ENCODE peak calls at places on chromosomes 16 and 17, in five cellular contexts. H is upper lobe of left lung, V is gastrocnemius medialis, Q is heart left ventricle, F is K562. X is an unnamed sample.

GRCh38 chr16:30428055-30428454 is 1.8 kb downstream of the DCTPP1 start:
- DNase-seq in H (no peak), Q (no peak), F (no peak), V (no peak), X (no peak)

GRCh38 chr17:560379-560935 is 154.2 kb downstream of the VPS53 start:
- DNase-seq in V (no peak), H (no peak), Q (peak), F (no peak), X (no peak)

GRCh38 chr17:39573447-39574298 is 34.0 kb downstream of the NEUROD2 start:
- DNase-seq in Q (peak), F (peak), V (peak), H (peak), X (peak)

GRCh38 chr17:59105852-59106462 is 723 bp downstream of the TRIM37 start:
- DNase-seq in V (peak), F (no peak), H (peak), Q (peak), X (peak)

GRCh38 chr16:56589141-56590039 is at the start of gene MT3:
- DNase-seq in V (no peak), H (no peak), Q (no peak), F (no peak), X (peak)

GRCh38 chr17:61644800-61645774 is 54.1 kb upstream of the NACA2 start:
- DNase-seq in V (no peak), Q (no peak), H (no peak), F (no peak), X (no peak)

GRCh38 chr17:37067555-37068111 is 118.9 kb downstream of the AATF start:
- DNase-seq in V (peak), H (peak), F (no peak), Q (no peak), X (peak)

GRCh38 chr16:12901204-12901596 is 198 bp upstream of the SHISA9 start:
- DNase-seq in F (no peak), H (no peak), V (no peak), Q (no peak), X (no peak)

GRCh38 chr17:6437466-6437865 is 2.5 kb upstream of the AIPL1 start:
- DNase-seq in Q (no peak), V (no peak), H (no peak), F (no peak), X (no peak)

GRCh38 chr17:40178021-40178601 is 841 bp downstream of the RAPGEFL1 start:
- DNase-seq in V (no peak), F (peak), Q (no peak), H (no peak), X (no peak)

GRCh38 chr17:18187816-18188761 is 4.5 kb downstream of the ALKBH5 start:
- DNase-seq in V (no peak), F (no peak), H (no peak), Q (peak), X (no peak)

GRCh38 chr16:24668481-24669001 is 60.9 kb upstream of the TNRC6A start:
- DNase-seq in V (no peak), H (no peak), Q (no peak), F (no peak), X (no peak)

GRCh38 chr16:70418274-70418992 is 20.5 kb downstream of the ST3GAL2 start:
- DNase-seq in H (no peak), F (no peak), Q (no peak), V (no peak), X (no peak)

GRCh38 chr17:73548620-73549311 is 95.5 kb downstream of the SDK2 start:
- DNase-seq in H (no peak), V (no peak), F (no peak), Q (no peak), X (no peak)

GRCh38 chr17:76251478-76252039 is 11.3 kb upstream of the RNF157 start:
- DNase-seq in V (peak), H (no peak), F (no peak), Q (no peak), X (no peak)

GRCh38 chr17:74008196-74008595 is 195.3 kb upstream of the RPL38 start:
- DNase-seq in V (no peak), Q (no peak), H (peak), F (no peak), X (no peak)

GRCh38 chr16:81313731-81314602 is 795 bp upstream of the GAN start:
- DNase-seq in H (no peak), F (no peak), Q (no peak), V (no peak), X (no peak)

GRCh38 chr17:64073771-64074703 is 53.6 kb upstream of the ICAM2 start:
- DNase-seq in V (no peak), F (no peak), Q (no peak), H (peak), X (no peak)

GRCh38 chr17:52297230-52298010 is 138.9 kb upstream of the CA10 start:
- DNase-seq in V (no peak), F (no peak), Q (no peak), H (no peak), X (no peak)

GRCh38 chr16:46751381-46751780 is 3.2 kb upstream of the MYLK3 start:
- DNase-seq in H (no peak), Q (no peak), F (no peak), V (no peak), X (no peak)

GRCh38 chr17:8922451-8922850 is 43.1 kb downstream of the PIK3R5 start:
- DNase-seq in Q (no peak), H (no peak), F (no peak), V (no peak), X (no peak)

GRCh38 chr17:59753522-59754467 is 46.3 kb downstream of the VMP1 start:
- DNase-seq in H (no peak), V (no peak), F (peak), Q (no peak), X (no peak)

GRCh38 chr17:4506180-4506814 is 7.6 kb downstream of the SPNS2 start:
- DNase-seq in F (peak), H (no peak), Q (no peak), V (no peak), X (no peak)

GRCh38 chr17:76370261-76370993 is 14.0 kb upstream of the SPHK1 start:
- DNase-seq in V (peak), F (peak), H (no peak), Q (peak), X (peak)

GRCh38 chr16:58236831-58237230 is 38.9 kb upstream of the CSNK2A2 start:
- DNase-seq in V (no peak), Q (no peak), F (no peak), H (no peak), X (no peak)

GRCh38 chr16:15611610-15612009 is 31.3 kb downstream of the MARF1 start:
- DNase-seq in V (no peak), H (no peak), F (no peak), Q (no peak), X (no peak)

GRCh38 chr16:89476811-89477261 is 13.5 kb downstream of the ANKRD11 start:
- DNase-seq in H (no peak), F (no peak), Q (no peak), V (no peak), X (no peak)

GRCh38 chr16:24769806-24770205 is 40.4 kb downstream of the TNRC6A start:
- DNase-seq in V (no peak), Q (no peak), F (no peak), H (no peak), X (no peak)

GRCh38 chr17:79331492-79331891 is 256.9 kb downstream of the ENGASE start:
- DNase-seq in Q (no peak), V (no peak), H (no peak), F (no peak), X (no peak)

GRCh38 chr16:1769402-1770300 is 1.7 kb downstream of the NME3 start:
- DNase-seq in V (no peak), H (no peak), F (no peak), Q (no peak), X (no peak)
- TF ChIP-seq POLR2A in V (no peak), H (no peak), F (peak), Q (no peak), X (no peak)

GRCh38 chr17:29240477-29240876 is 6.2 kb upstream of the CRYBA1 start:
- DNase-seq in V (no peak), H (no peak), F (no peak), Q (no peak), X (no peak)
- H3K4me3 ChIP-seq in V (no peak), H (no peak), F (no peak), Q (no peak), X (no peak)

DNA sequence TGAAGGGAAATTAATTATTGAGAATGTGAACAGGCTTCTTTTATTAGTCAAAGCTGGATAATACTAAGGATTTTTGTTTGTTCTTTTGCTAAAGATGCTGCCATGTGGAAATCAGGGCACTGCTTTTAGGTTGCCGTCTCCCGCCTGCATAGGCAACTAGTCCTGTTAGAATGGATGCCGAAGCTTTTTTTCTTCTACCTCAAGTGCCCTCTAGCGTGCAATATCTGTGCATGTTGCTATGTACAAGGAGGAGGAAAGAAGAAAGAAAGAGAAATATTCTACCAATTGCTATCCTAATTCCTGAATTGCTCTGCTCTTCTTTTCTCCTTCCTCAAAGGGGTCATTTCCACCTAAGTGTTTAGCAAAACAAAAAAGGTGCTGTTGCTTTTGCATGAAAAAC is 5.2 kb upstream of the CDH8 start:
- DNase-seq in H (no peak), F (no peak), V (no peak), Q (no peak), X (no peak)
- TF ChIP-seq CTCF in H (no peak), F (no peak), V (no peak), Q (peak), X (no peak)

GRCh38 chr17:2406271-2406902 is 5.5 kb upstream of the MNT start:
- DNase-seq in F (no peak), V (no peak), Q (no peak), H (no peak), X (peak)
- TF ChIP-seq POLR2A in F (no peak), V (no peak), Q (no peak), H (no peak), X (no peak)

DNA sequence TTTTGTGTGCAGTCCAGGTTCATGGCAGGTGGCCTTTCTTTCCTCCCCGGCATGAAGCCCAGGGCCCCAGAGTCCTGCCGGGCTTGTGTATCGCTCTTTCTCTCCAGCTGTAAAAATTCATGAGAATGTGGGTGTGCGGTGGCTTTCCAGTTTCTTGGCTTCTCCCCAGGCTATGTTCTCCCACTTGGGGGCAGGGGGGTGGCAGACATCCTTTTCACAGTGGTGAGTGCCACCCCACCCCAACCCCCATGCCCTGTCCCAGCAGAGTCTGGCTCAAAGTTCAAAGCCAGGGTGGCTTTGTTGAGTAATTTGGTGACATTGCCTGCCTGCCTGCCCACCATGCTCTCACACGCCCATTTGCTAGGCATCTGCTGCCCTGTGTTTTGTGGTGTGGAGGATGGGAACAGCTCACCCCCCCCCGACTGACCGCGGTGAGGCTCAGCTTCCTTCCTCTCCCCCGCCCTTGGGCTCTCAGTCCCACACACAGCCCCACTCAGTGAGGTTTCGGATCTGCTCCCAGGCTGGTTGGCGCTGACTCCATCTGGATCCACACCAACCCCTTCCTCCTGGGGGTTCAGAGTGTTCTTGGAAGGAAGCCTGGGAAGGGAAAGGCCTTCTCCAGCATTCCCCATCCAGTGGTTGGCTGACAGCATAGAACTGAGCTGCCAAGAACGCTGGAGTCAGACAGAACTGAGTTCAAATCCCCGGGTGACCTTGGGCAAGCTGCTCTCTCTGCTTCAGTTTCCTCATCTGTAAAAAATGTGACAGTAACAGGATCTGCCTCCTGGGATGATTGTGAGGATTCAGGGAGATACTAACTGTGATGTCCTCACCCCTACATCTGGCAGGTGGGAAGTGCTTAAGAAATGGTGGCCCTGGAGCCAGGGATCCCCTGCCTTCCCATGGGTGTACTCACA is 36.1 kb downstream of the CHD9 start:
- DNase-seq in Q (peak), V (peak), F (no peak), H (peak), X (peak)
- H3K4me3 ChIP-seq in Q (peak), V (peak), F (no peak), H (no peak), X (no peak)